ENCODE peak calls at places on chromosomes 12 and 14, in four cellular contexts. One of them, this sample, is unnamed.

GRCh38 chr12:24378548-24379011 is 429.1 kb upstream of the SOX5 start:
- DNase-seq in gastrocnemius medialis: no peak
- DNase-seq in fibroblast of lung: peak; percentile 96
- DNase-seq in neuronal stem cell: no peak
- DNase-seq in this sample: peak; percentile 4

GRCh38 chr12:116164263-116164817 is 113.2 kb downstream of the MED13L start:
- DNase-seq in neuronal stem cell: no peak
- DNase-seq in gastrocnemius medialis: no peak
- DNase-seq in fibroblast of lung: peak; percentile 31
- DNase-seq in this sample: no peak

GRCh38 chr14:64968167-64968566 is 4.0 kb downstream of the RAB15 start:
- DNase-seq in fibroblast of lung: no peak
- DNase-seq in neuronal stem cell: no peak
- DNase-seq in gastrocnemius medialis: no peak
- DNase-seq in this sample: no peak

GRCh38 chr12:91507754-91508153 is 325.1 kb upstream of the DCN start:
- DNase-seq in fibroblast of lung: peak; percentile 6
- DNase-seq in neuronal stem cell: no peak
- DNase-seq in gastrocnemius medialis: no peak
- DNase-seq in this sample: peak; percentile 80

GRCh38 chr12:50505386-50505827 is 622 bp downstream of the DIP2B start:
- DNase-seq in neuronal stem cell: peak; percentile 38
- DNase-seq in fibroblast of lung: peak; percentile 19
- DNase-seq in gastrocnemius medialis: no peak
- DNase-seq in this sample: peak; percentile 1

GRCh38 chr12:41932028-41932427 is 212.6 kb downstream of the GXYLT1 start:
- DNase-seq in gastrocnemius medialis: no peak
- DNase-seq in fibroblast of lung: no peak
- DNase-seq in neuronal stem cell: no peak
- DNase-seq in this sample: no peak

GRCh38 chr12:24600996-24601395 is 347.9 kb downstream of the BCAT1 start:
- DNase-seq in fibroblast of lung: peak; percentile 81
- DNase-seq in neuronal stem cell: no peak
- DNase-seq in gastrocnemius medialis: no peak
- DNase-seq in this sample: peak; percentile 50

GRCh38 chr12:68951652-68952051 is 18.7 kb upstream of the CPM start:
- DNase-seq in neuronal stem cell: no peak
- DNase-seq in gastrocnemius medialis: peak; percentile 21
- DNase-seq in fibroblast of lung: peak; percentile 39
- DNase-seq in this sample: no peak

GRCh38 chr14:68784298-68784910 is 8.5 kb downstream of the ZFP36L1 start:
- DNase-seq in gastrocnemius medialis: no peak
- DNase-seq in neuronal stem cell: no peak
- DNase-seq in fibroblast of lung: peak; percentile 39
- DNase-seq in this sample: no peak

GRCh38 chr12:52496054-52496453 is 3.0 kb upstream of the KRT6A start:
- DNase-seq in neuronal stem cell: no peak
- DNase-seq in fibroblast of lung: no peak
- DNase-seq in gastrocnemius medialis: no peak
- DNase-seq in this sample: no peak

GRCh38 chr12:2853626-2854025 is 3.2 kb downstream of the TEX52 start:
- DNase-seq in fibroblast of lung: peak; percentile 72
- DNase-seq in gastrocnemius medialis: peak; percentile 53
- DNase-seq in neuronal stem cell: peak; percentile 80
- DNase-seq in this sample: peak; percentile 85

GRCh38 chr12:57149309-57149900 is 2.0 kb upstream of the LRP1-AS start:
- DNase-seq in neuronal stem cell: no peak
- DNase-seq in gastrocnemius medialis: peak; percentile 56
- DNase-seq in fibroblast of lung: peak; percentile 87
- DNase-seq in this sample: peak; percentile 18

GRCh38 chr14:26828741-26829140 is 230.9 kb upstream of the NOVA1 start:
- DNase-seq in fibroblast of lung: no peak
- DNase-seq in gastrocnemius medialis: no peak
- DNase-seq in neuronal stem cell: no peak
- DNase-seq in this sample: no peak

GRCh38 chr12:122171399-122171798 is 2.6 kb downstream of the IL31 start:
- DNase-seq in neuronal stem cell: no peak
- DNase-seq in fibroblast of lung: no peak
- DNase-seq in gastrocnemius medialis: no peak
- DNase-seq in this sample: no peak

GRCh38 chr12:38424436-38424835 is 107.9 kb downstream of the ALG10B start:
- DNase-seq in neuronal stem cell: no peak
- DNase-seq in fibroblast of lung: no peak
- DNase-seq in gastrocnemius medialis: no peak
- DNase-seq in this sample: no peak

GRCh38 chr14:92316937-92317336 is 6.0 kb upstream of the SLC24A4 start:
- DNase-seq in gastrocnemius medialis: no peak
- DNase-seq in neuronal stem cell: no peak
- DNase-seq in fibroblast of lung: no peak
- DNase-seq in this sample: no peak

GRCh38 chr14:96363751-96364336 is 518 bp downstream of the GSKIP start:
- DNase-seq in gastrocnemius medialis: peak; percentile 4
- DNase-seq in neuronal stem cell: no peak
- DNase-seq in fibroblast of lung: peak; percentile 55
- DNase-seq in this sample: peak; percentile 18

GRCh38 chr12:71046215-71046614 is 111.6 kb downstream of the TSPAN8 start:
- DNase-seq in gastrocnemius medialis: no peak
- DNase-seq in neuronal stem cell: no peak
- DNase-seq in fibroblast of lung: peak; percentile 64
- DNase-seq in this sample: peak; percentile 38

GRCh38 chr12:75848961-75849360 is 182.6 kb downstream of the PHLDA1 start:
- DNase-seq in fibroblast of lung: no peak
- DNase-seq in gastrocnemius medialis: no peak
- DNase-seq in neuronal stem cell: no peak
- DNase-seq in this sample: no peak

GRCh38 chr12:124278389-124279101 is 16.3 kb upstream of the RFLNA start:
- DNase-seq in fibroblast of lung: no peak
- DNase-seq in neuronal stem cell: no peak
- DNase-seq in gastrocnemius medialis: no peak
- DNase-seq in this sample: no peak

GRCh38 chr14:64005822-64006221 is 153.0 kb downstream of the SYNE2 start:
- DNase-seq in neuronal stem cell: no peak
- DNase-seq in gastrocnemius medialis: no peak
- DNase-seq in fibroblast of lung: no peak
- DNase-seq in this sample: no peak

GRCh38 chr12:124909831-124910560 is 4.5 kb downstream of the UBC start:
- DNase-seq in gastrocnemius medialis: no peak
- DNase-seq in neuronal stem cell: no peak
- DNase-seq in fibroblast of lung: peak; percentile 36
- DNase-seq in this sample: no peak

GRCh38 chr12:50786498-50787231 is 22.8 kb downstream of the ATF1 start:
- DNase-seq in neuronal stem cell: no peak
- DNase-seq in fibroblast of lung: peak; percentile 85
- DNase-seq in gastrocnemius medialis: no peak
- DNase-seq in this sample: peak; percentile 86

GRCh38 chr14:106518054-106518943 is 991.9 kb downstream of the TMEM121 start:
- DNase-seq in neuronal stem cell: no peak
- DNase-seq in fibroblast of lung: no peak
- DNase-seq in gastrocnemius medialis: no peak
- DNase-seq in this sample: no peak

GRCh38 chr14:89767861-89768268 is 186.7 kb downstream of the EFCAB11 start:
- DNase-seq in neuronal stem cell: peak; percentile 9
- DNase-seq in fibroblast of lung: peak; percentile 69
- DNase-seq in gastrocnemius medialis: no peak
- DNase-seq in this sample: peak; percentile 51

GRCh38 chr14:96741151-96741977 is 55.8 kb upstream of the VRK1 start:
- DNase-seq in neuronal stem cell: peak; percentile 66
- DNase-seq in gastrocnemius medialis: no peak
- DNase-seq in fibroblast of lung: peak; percentile 31
- DNase-seq in this sample: peak; percentile 27

GRCh38 chr12:45409966-45410365 is 194.1 kb downstream of the ANO6 start:
- DNase-seq in fibroblast of lung: peak; percentile 44
- DNase-seq in neuronal stem cell: no peak
- DNase-seq in gastrocnemius medialis: peak; percentile 42
- DNase-seq in this sample: no peak

GRCh38 chr14:97388408-97388807 is 591.2 kb downstream of the VRK1 start:
- DNase-seq in gastrocnemius medialis: no peak
- DNase-seq in fibroblast of lung: no peak
- DNase-seq in neuronal stem cell: no peak
- DNase-seq in this sample: no peak

GRCh38 chr12:43444940-43445564 is 107.0 kb downstream of the ADAMTS20 start:
- DNase-seq in fibroblast of lung: peak; percentile 72
- DNase-seq in gastrocnemius medialis: no peak
- DNase-seq in neuronal stem cell: peak; percentile 36
- DNase-seq in this sample: peak; percentile 56

GRCh38 chr14:52008136-52008535 is 18.8 kb downstream of the RTRAF start:
- DNase-seq in neuronal stem cell: no peak
- DNase-seq in gastrocnemius medialis: no peak
- DNase-seq in fibroblast of lung: no peak
- DNase-seq in this sample: no peak

GRCh38 chr14:74934476-74935339 is 11.6 kb upstream of the RPS6KL1 start:
- DNase-seq in fibroblast of lung: peak; percentile 75
- DNase-seq in neuronal stem cell: no peak
- DNase-seq in gastrocnemius medialis: no peak
- DNase-seq in this sample: no peak

GRCh38 chr12:11839093-11839641 is 189.7 kb downstream of the ETV6 start:
- DNase-seq in gastrocnemius medialis: no peak
- DNase-seq in neuronal stem cell: no peak
- DNase-seq in fibroblast of lung: peak; percentile 59
- DNase-seq in this sample: peak; percentile 33

DNA sequence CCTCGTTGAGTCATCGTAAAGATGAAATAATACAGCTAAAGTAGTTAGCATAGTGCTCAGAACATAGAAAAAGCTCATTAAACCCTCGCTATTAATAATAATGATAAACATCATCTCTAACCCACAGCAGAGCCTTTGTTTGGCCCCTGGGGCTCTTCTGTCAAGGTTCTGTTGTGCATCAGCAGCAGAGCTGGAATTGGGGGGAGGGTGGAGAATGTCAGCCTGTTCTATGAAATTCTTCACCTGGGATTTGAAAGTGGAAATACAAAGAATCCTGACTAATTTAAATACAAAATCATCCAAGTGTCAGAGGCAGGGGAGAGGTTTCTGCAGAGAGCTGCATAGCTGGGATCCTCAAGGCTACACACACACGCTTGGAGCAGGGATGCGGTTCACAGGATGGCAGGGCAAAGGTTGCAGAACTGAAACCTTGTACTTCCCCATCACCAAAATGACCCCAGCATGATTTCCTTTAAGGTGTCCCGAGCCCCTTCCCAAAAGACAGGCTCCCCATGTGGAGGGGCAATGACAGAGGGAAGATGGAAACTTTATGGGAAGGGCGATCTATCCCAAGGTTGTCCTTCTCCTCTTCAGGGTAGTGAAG is 71.8 kb downstream of the DAD1 start:
- DNase-seq in fibroblast of lung: no peak
- DNase-seq in neuronal stem cell: no peak
- DNase-seq in gastrocnemius medialis: no peak
- DNase-seq in this sample: no peak
- H3K27ac ChIP-seq in fibroblast of lung: no peak overlapping the region
- H3K27ac ChIP-seq in neuronal stem cell: peak overlapping the region; percentile 23
- H3K27ac ChIP-seq in gastrocnemius medialis: no peak overlapping the region
- H3K27ac ChIP-seq in this sample: no peak overlapping the region

GRCh38 chr12:101935769-101936741 is 58.7 kb downstream of the DRAM1 start:
- DNase-seq in fibroblast of lung: peak; percentile 96
- DNase-seq in neuronal stem cell: no peak
- DNase-seq in gastrocnemius medialis: peak; percentile 38
- DNase-seq in this sample: peak; percentile 92
- H3K27ac ChIP-seq in fibroblast of lung: peak overlapping the region; percentile 75
- H3K27ac ChIP-seq in neuronal stem cell: no peak overlapping the region
- H3K27ac ChIP-seq in gastrocnemius medialis: peak overlapping the region; percentile 46
- H3K27ac ChIP-seq in this sample: peak overlapping the region; percentile 88

DNA sequence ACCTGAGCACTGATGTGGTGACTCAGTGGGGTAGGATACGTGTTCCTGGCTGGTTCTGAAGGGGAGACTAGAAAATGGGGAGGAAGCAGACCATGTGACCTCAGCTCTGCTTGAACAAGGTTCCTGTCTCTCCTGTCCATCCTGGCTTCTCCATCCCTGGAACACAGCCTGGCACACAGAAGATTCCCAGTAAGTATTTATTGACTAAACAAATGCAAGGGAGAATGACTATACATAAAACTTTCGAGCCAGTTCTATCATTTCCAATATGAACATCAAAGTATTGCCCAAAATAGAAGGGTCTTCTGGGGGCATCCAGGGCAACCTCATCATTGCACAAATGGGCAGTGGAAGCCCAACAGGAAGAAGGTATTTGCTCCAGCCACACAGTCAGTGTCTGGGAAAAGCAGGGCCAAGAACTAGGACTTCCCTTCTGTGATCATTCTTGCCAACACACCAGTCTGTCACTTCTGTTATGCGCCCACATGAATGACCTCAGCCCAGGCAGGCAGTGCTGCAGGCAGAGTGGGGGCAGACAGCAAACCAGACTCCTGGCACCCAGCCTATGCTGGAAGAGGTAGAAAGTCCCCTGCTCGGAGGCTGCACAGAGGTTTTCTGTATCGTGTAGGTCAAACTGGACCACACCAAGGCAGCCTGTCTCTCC is 5.6 kb upstream of the SERPINA9 start:
- DNase-seq in fibroblast of lung: no peak
- DNase-seq in gastrocnemius medialis: no peak
- DNase-seq in neuronal stem cell: no peak
- DNase-seq in this sample: peak; percentile 64
- H3K27ac ChIP-seq in fibroblast of lung: no peak overlapping the region
- H3K27ac ChIP-seq in gastrocnemius medialis: no peak overlapping the region
- H3K27ac ChIP-seq in neuronal stem cell: no peak overlapping the region
- H3K27ac ChIP-seq in this sample: peak overlapping the region; percentile 58

GRCh38 chr14:105168496-105168978 is at the start of gene JAG2:
- DNase-seq in fibroblast of lung: no peak
- DNase-seq in neuronal stem cell: peak; percentile 27
- DNase-seq in gastrocnemius medialis: peak; percentile 64
- DNase-seq in this sample: peak; percentile 12
- H3K27ac ChIP-seq in fibroblast of lung: no peak within 1 kb of the TSS
- H3K27ac ChIP-seq in neuronal stem cell: no peak within 1 kb of the TSS
- H3K27ac ChIP-seq in gastrocnemius medialis: peak within 1 kb of the TSS; percentile 83
- H3K27ac ChIP-seq in this sample: no peak within 1 kb of the TSS

This sample was measured in brain microvascular endothelial cell.